ENCODE peak calls at places on chromosome 11, in six cellular contexts. Z is A673, Q is bronchial epithelial cell, H is H1, K is body of pancreas, P is natural killer cell. W is an unnamed sample.

GRCh38 chr11:122375687-122376399 is 259.8 kb upstream of the BLID start:
- DNase-seq in Z (no peak), Q (peak; percentile 58), H (no peak), K (no peak), P (no peak), W (no peak)

GRCh38 chr11:130979386-130979972 is 63.2 kb upstream of the SNX19 start:
- DNase-seq in Z (peak; percentile 47), Q (peak; percentile 52), H (no peak), K (no peak), P (no peak), W (peak; percentile 15)

GRCh38 chr11:123454060-123454651 is 24.1 kb downstream of the GRAMD1B start:
- DNase-seq in Z (no peak), Q (peak; percentile 95), H (no peak), K (no peak), P (no peak), W (no peak)

GRCh38 chr11:124868322-124869274 is 3.4 kb downstream of the ROBO3 start:
- DNase-seq in Z (no peak), Q (no peak), H (no peak), K (no peak), P (no peak), W (no peak)

GRCh38 chr11:100546714-100547113 is 140.4 kb upstream of the ARHGAP42 start:
- DNase-seq in Z (peak; percentile 31), Q (peak; percentile 95), H (no peak), K (no peak), P (no peak), W (no peak)

GRCh38 chr11:71940561-71941219 is 11.8 kb downstream of the RNF121 start:
- DNase-seq in Z (no peak), Q (no peak), H (no peak), K (no peak), P (no peak), W (peak; percentile 72)

GRCh38 chr11:89583580-89583979 is 92.4 kb upstream of the NOX4 start:
- DNase-seq in Z (no peak), Q (no peak), H (no peak), K (no peak), P (no peak), W (no peak)

GRCh38 chr11:122850076-122850631 is 11.9 kb downstream of the CRTAM start:
- DNase-seq in Z (peak; percentile 83), Q (peak; percentile 69), H (no peak), K (no peak), P (peak; percentile 58), W (no peak)

GRCh38 chr11:88357323-88358039 is 19.9 kb upstream of the CTSC start:
- DNase-seq in Z (peak; percentile 42), Q (peak; percentile 56), H (no peak), K (no peak), P (no peak), W (no peak)

GRCh38 chr11:10164621-10165020 is 129.4 kb downstream of the SBF2 start:
- DNase-seq in Z (no peak), Q (no peak), H (no peak), K (no peak), P (no peak), W (no peak)

GRCh38 chr11:75583710-75584658 is 21.9 kb downstream of the SERPINH1 start:
- DNase-seq in Z (peak; percentile 84), Q (no peak), H (peak; percentile 75), K (peak; percentile 63), P (no peak), W (peak; percentile 41)

GRCh38 chr11:128172046-128172878 is 415.1 kb downstream of the ETS1 start:
- DNase-seq in Z (peak; percentile 88), Q (peak; percentile 75), H (peak; percentile 85), K (peak; percentile 87), P (peak; percentile 81), W (peak; percentile 13)

GRCh38 chr11:235180-235997 is 753 bp downstream of the SIRT3 start:
- DNase-seq in Z (peak; percentile 42), Q (peak; percentile 41), H (no peak), K (no peak), P (no peak), W (no peak)

GRCh38 chr11:10432493-10432892 is 22.6 kb upstream of the AMPD3 start:
- DNase-seq in Z (no peak), Q (no peak), H (no peak), K (no peak), P (no peak), W (no peak)

GRCh38 chr11:106668147-106668546 is 350.1 kb downstream of the GUCY1A2 start:
- DNase-seq in Z (no peak), Q (peak; percentile 12), H (no peak), K (no peak), P (no peak), W (no peak)

GRCh38 chr11:34601085-34601444 is 19.8 kb upstream of the EHF start:
- DNase-seq in Z (peak; percentile 61), Q (no peak), H (no peak), K (peak; percentile 48), P (no peak), W (no peak)

GRCh38 chr11:34601609-34602008 is 19.3 kb upstream of the EHF start:
- DNase-seq in Z (no peak), Q (no peak), H (no peak), K (peak; percentile 63), P (no peak), W (no peak)

GRCh38 chr11:34602245-34602644 is 18.6 kb upstream of the EHF start:
- DNase-seq in Z (no peak), Q (peak; percentile 69), H (no peak), K (peak; percentile 60), P (no peak), W (no peak)

GRCh38 chr11:34599406-34599901 is 21.4 kb upstream of the EHF start:
- DNase-seq in Z (peak; percentile 94), Q (peak; percentile 98), H (no peak), K (no peak), P (no peak), W (no peak)

GRCh38 chr11:34600339-34601084 is 20.4 kb upstream of the EHF start:
- DNase-seq in Z (no peak), Q (peak; percentile 65), H (no peak), K (peak; percentile 83), P (no peak), W (no peak)
- TF ChIP-seq CTCF in Z (no peak), Q (no peak), H (no peak), K (no peak), P (no peak), W (no peak)

DNA sequence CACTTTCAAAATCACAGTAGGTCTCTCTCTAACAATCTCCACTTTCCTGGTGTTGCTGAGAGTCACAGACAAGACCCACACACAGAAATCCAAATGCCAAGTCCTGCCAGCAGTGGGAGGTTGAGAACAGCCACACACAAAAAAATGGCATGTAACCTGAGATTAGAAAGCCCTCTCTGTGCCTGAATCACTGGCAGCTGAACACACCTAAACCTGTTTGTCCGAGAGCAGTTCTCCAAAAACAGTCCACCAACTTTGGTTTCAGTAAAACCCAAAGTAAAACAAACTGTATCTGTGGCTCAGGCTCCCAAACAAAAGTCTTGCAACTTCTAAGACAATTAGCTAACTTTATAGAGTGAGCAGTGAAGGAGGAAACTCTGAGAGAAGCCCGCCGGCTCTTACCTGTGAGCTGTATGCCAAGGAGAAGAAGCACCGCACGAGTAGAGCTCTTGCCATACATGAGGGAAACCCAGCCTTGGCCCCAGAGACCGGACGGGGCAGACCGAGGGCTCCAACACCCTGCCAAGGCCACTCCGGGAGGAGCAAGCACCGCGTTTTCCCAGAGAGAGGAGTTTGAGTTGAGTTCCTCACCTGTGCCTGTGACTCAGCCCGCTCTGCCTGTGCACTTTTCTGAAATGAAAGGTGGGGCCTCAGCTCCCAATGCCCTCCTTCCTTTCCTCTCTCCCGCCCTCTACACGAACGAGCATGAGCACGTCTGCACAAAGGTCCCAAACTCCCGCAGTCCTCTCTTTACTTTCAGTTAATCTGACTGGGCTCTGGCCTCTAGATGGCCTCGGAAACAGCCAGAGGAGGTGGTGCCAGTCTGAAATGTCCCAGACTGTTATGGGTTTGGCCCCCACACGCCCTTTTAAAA is at the start of gene MPZL2:
- DNase-seq in Z (no peak), Q (peak; percentile 98), H (peak; percentile 70), K (peak; percentile 85), P (no peak), W (no peak)
- TF ChIP-seq CTCF in Z (no peak), Q (peak; percentile 38), H (no peak), K (peak; percentile 18), P (no peak), W (no peak)

DNA sequence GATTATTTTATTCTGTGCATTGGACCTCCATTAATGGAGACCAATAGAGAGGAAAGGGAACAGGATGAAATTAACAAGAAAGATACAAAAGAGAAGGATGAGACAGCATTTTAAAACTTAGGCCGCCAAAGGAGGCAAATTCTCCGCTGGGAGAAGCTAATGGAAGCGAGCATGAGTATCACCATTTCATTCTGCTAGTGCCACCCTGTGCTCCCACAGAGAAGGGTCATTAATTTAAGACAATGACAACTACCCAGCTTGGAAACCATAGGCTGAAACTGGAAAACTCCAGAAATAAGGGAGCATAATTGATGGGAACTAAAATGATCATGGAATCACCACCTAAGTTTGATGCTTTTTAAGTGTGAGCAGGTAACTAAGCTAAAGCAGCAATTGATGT is 69.2 kb downstream of the SLC36A4 start:
- DNase-seq in Z (no peak), Q (no peak), H (no peak), K (no peak), P (no peak), W (no peak)
- TF ChIP-seq CTCF in Z (no peak), Q (no peak), H (peak; percentile 28), K (no peak), P (no peak), W (no peak)

DNA sequence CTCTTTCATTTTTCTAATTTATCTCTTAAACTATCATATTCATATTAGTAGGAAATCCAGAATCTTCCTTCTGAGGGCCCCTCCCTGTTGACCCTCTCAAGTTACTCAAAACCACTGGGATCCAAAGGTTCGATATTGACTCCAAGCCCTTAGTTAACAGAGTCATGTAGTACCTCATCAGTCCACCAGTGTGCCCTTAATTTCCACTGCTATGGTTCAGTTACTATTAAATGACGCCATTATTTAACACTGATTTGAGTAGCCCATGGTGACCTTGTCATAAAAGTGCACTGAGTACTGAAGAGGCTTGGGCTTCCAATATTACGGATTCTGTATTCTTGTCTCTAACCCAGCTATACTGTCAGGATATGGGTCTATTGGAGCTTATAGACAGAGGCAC is 91.9 kb upstream of the MS4A8 start:
- DNase-seq in Z (no peak), Q (no peak), H (no peak), K (no peak), P (no peak), W (no peak)
- TF ChIP-seq CTCF in Z (peak; percentile 15), Q (no peak), H (no peak), K (no peak), P (no peak), W (no peak)